ENCODE peak calls at places on chromosomes 7 and 10, in four cellular contexts. Y, O, C and N are unnamed samples.

GRCh38 chr7:56105508-56105907 is 768 bp downstream of the CHCHD2 start:
- DNase-seq in Y (no peak), O (no peak), C (no peak), N (peak)

GRCh38 chr7:65307651-65308299 is 65.9 kb upstream of the ZNF92 start:
- DNase-seq in Y (no peak), O (peak), C (no peak), N (peak)

GRCh38 chr7:18552943-18553584 is 57.5 kb downstream of the HDAC9 start:
- DNase-seq in Y (no peak), O (no peak), C (no peak), N (no peak)

GRCh38 chr10:71735709-71736569 is 16.4 kb upstream of the C10orf105 start:
- DNase-seq in Y (no peak), O (no peak), C (peak), N (peak)

GRCh38 chr10:89644967-89645741 is at the start of gene PANK1:
- DNase-seq in Y (peak), O (peak), C (peak), N (peak)

GRCh38 chr10:102596506-102596971 is 47.7 kb upstream of the TRIM8 start:
- DNase-seq in Y (peak), O (peak), C (no peak), N (peak)

GRCh38 chr7:70554646-70555045 is 577.3 kb upstream of the GALNT17 start:
- DNase-seq in Y (no peak), O (no peak), C (no peak), N (no peak)

GRCh38 chr7:117791877-117792780 is 81.1 kb downstream of the CTTNBP2 start:
- DNase-seq in Y (no peak), O (no peak), C (no peak), N (peak)

GRCh38 chr7:158447206-158448171 is 140.1 kb downstream of the PTPRN2 start:
- DNase-seq in Y (no peak), O (no peak), C (no peak), N (no peak)

GRCh38 chr7:155796381-155797261 is 15.6 kb downstream of the SHH start:
- DNase-seq in Y (no peak), O (peak), C (no peak), N (no peak)

GRCh38 chr10:79298403-79299244 is 48.6 kb upstream of the PPIF start:
- DNase-seq in Y (peak), O (no peak), C (no peak), N (no peak)

GRCh38 chr7:119596651-119597050 is 676.3 kb upstream of the KCND2 start:
- DNase-seq in Y (no peak), O (no peak), C (no peak), N (no peak)

GRCh38 chr10:21468086-21468485 is 57.4 kb downstream of the SKIDA1 start:
- DNase-seq in Y (no peak), O (no peak), C (no peak), N (no peak)

GRCh38 chr7:99499356-99499712 is 747 bp downstream of the ZNF394 start:
- DNase-seq in Y (no peak), O (no peak), C (no peak), N (no peak)

GRCh38 chr10:103967433-103968142 is 648 bp downstream of the SLK start:
- DNase-seq in Y (no peak), O (no peak), C (no peak), N (no peak)

GRCh38 chr10:86749835-86750234 is 6.6 kb upstream of the BMPR1A start:
- DNase-seq in Y (no peak), O (no peak), C (no peak), N (no peak)

GRCh38 chr10:103145860-103146466 is 47.1 kb downstream of the NT5C2 start:
- DNase-seq in Y (peak), O (no peak), C (peak), N (no peak)

GRCh38 chr7:158614695-158615094 is 27.1 kb upstream of the PTPRN2 start:
- DNase-seq in Y (no peak), O (no peak), C (no peak), N (no peak)

GRCh38 chr7:37421820-37422219 is 26.8 kb downstream of the ELMO1 start:
- DNase-seq in Y (peak), O (no peak), C (no peak), N (no peak)

GRCh38 chr10:3887885-3888476 is 103.0 kb upstream of the KLF6 start:
- DNase-seq in Y (peak), O (no peak), C (peak), N (no peak)

GRCh38 chr10:123021517-123021916 is 12.7 kb downstream of the ACADSB start:
- DNase-seq in Y (no peak), O (peak), C (no peak), N (no peak)

GRCh38 chr10:72834183-72834825 is 59.2 kb upstream of the OIT3 start:
- DNase-seq in Y (peak), O (peak), C (no peak), N (peak)

GRCh38 chr7:106840342-106840741 is 24.7 kb upstream of the PIK3CG start:
- DNase-seq in Y (no peak), O (no peak), C (no peak), N (no peak)

GRCh38 chr7:93828260-93828659 is 62.3 kb downstream of the TFPI2 start:
- DNase-seq in Y (no peak), O (no peak), C (no peak), N (no peak)

GRCh38 chr7:100016209-100016901 is 959 bp downstream of the ZKSCAN1 start:
- DNase-seq in Y (no peak), O (no peak), C (no peak), N (no peak)

DNA sequence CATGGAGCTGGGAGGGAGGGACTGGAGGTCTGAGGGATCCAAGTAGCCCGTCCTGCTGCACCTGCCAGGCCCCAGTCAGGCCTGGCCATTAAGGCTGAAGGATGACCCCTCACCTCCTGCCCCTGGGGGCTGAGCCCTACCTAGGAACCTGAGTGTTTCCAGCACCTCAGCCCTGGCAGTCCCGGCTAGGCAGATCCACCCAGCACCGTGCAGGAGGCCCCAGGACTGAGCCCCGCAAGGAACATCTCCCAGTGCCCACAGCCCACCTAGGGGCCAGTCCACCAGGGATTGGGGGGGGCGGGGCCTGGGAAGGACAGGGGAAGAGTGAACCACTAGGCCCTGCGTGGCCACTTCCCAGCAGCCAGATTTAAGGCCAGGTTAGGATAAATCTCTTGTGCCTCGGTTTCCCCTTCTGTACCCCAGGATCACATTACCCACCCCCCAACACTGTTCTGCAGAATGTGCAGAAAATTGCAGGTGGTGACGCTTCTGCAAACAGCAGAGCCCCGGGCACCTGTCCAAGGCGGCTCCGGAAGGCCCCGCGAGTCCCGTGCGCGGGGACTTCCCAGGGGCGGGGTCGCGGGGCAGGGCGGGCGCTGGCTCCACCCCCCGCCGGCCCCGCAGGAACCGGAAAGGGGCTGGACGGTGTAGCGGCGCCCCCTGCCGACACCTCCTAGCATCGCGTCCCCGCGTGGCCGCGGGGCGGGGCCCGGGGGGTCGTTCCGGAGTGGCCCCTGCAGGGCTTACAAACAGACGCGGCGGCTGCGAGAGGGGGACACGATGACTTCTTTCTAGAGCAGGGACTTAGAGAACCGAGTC is 55.9 kb downstream of the PWWP2B start:
- DNase-seq in Y (peak), O (peak), C (peak), N (peak)
- H3K4me3 ChIP-seq in Y (peak), O (peak), C (peak), N (peak)

DNA sequence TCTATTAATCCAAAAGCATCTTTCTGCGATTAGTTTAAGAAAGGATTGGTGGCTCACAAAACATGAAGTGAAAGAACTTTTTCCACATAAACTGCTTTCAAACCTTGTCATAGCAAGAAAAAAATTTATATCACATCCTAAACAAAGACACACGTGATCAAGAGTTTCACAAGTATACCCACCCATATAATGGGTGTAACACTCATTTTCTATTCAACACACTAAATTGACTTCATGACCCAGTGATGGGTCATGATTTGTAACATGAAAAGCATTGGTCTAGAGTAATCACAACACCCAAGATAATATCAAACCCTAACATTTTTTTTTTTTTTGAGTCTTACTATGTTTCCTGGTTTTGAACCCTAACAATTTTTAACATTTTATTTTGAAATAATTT is 17.6 kb downstream of the PMPCB start:
- DNase-seq in Y (no peak), O (no peak), C (no peak), N (no peak)
- H3K4me3 ChIP-seq in Y (no peak), O (no peak), C (no peak), N (no peak)

DNA sequence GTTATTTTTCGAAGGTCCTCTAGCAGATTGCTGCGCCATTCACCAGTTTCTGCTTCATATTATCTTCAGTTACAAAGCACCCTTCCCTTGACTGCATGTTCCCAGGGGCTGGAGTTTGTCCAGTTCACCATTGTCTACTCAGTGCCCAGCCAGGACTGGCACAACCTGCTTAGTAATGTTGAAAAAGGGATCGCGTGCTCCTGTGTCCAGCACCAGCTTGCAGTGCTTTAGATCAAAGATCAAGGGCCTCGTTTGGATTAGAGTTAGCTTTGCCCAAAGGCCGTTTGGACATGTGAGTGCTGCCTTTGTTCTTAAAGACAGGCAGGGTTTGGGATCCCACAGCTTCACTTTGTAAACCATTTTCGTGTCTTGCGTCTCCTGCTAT is 867 bp downstream of the ATP6V0E2 start:
- DNase-seq in Y (no peak), O (no peak), C (no peak), N (no peak)
- H3K4me3 ChIP-seq in Y (peak), O (peak), C (peak), N (peak)

GRCh38 chr10:129999140-129999539 is 35.1 kb upstream of the EBF3 start:
- DNase-seq in Y (no peak), O (no peak), C (no peak), N (no peak)

GRCh38 chr10:129992356-129992755 is 28.3 kb upstream of the EBF3 start:
- DNase-seq in Y (no peak), O (no peak), C (no peak), N (no peak)

GRCh38 chr10:129993621-129994020 is 29.5 kb upstream of the EBF3 start:
- DNase-seq in Y (no peak), O (no peak), C (no peak), N (no peak)
- H3K4me3 ChIP-seq in Y (no peak), O (no peak), C (no peak), N (no peak)

GRCh38 chr7:129363-130221 is 62.8 kb upstream of the FAM20C start:
- DNase-seq in Y (no peak), O (no peak), C (no peak), N (no peak)
- H3K4me3 ChIP-seq in Y (peak), O (no peak), C (peak), N (no peak)

DNA sequence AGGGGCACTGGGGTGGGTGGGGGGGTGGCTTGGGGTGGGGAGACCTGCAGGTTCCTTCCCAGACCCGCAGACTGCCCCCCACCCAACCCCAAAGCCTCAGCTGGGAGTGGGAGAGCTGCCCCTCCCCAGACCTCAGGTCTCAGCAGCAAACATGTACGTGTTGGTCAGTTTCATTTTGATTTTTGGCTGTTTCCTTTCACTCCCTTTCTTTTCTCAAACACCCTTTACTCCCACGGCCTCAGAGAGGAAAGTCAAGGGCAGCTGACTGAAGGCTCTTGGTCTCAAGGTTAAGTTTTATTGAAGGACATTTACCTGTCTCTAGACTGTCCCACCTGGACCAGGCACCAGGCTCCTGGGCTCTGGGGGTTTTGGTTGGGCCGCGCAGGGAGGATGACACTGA is 34.1 kb upstream of the HSPB1 start:
- DNase-seq in Y (no peak), O (no peak), C (no peak), N (no peak)
- H3K4me3 ChIP-seq in Y (no peak), O (no peak), C (no peak), N (no peak)